ENCODE peak calls at places on chromosomes 3 and 15, in four cellular contexts. L is H9, M is neuronal stem cell, Z is IMR-90. U is an unnamed sample.

GRCh38 chr3:114527036-114527644 is 233.3 kb downstream of the TIGIT start:
- DNase-seq in L (no peak), M (no peak), Z (peak; percentile 22), U (no peak)

GRCh38 chr3:113157408-113157980 is 53.9 kb upstream of the BOC start:
- DNase-seq in L (no peak), M (no peak), Z (no peak), U (peak; percentile 67)

GRCh38 chr3:109137766-109138165 is 1.2 kb downstream of the C3orf85 start:
- DNase-seq in L (no peak), M (no peak), Z (no peak), U (no peak)

GRCh38 chr15:22811640-22812039 is 25.2 kb downstream of the NIPA1 start:
- DNase-seq in L (peak; percentile 64), M (no peak), Z (peak; percentile 12), U (peak; percentile 37)

GRCh38 chr3:34419801-34420200 is 621.4 kb downstream of the PDCD6IP start:
- DNase-seq in L (peak; percentile 28), M (peak; percentile 41), Z (no peak), U (no peak)

GRCh38 chr3:23518441-23518840 is 287.3 kb upstream of the UBE2E1 start:
- DNase-seq in L (no peak), M (no peak), Z (no peak), U (peak; percentile 29)

GRCh38 chr3:28971156-28971555 is 309.7 kb upstream of the RBMS3 start:
- DNase-seq in L (no peak), M (no peak), Z (no peak), U (no peak)

GRCh38 chr3:156681003-156681402 is 6.6 kb downstream of the TIPARP start:
- DNase-seq in L (peak; percentile 46), M (peak; percentile 18), Z (peak; percentile 83), U (peak; percentile 98)

GRCh38 chr15:77696006-77696631 is 63.4 kb upstream of the LINGO1 start:
- DNase-seq in L (no peak), M (no peak), Z (no peak), U (no peak)

GRCh38 chr3:120177151-120177550 is 82.9 kb upstream of the GSK3B start:
- DNase-seq in L (peak; percentile 50), M (no peak), Z (peak; percentile 81), U (peak; percentile 85)

GRCh38 chr3:178823140-178823539 is 248.5 kb downstream of the ZMAT3 start:
- DNase-seq in L (no peak), M (no peak), Z (no peak), U (no peak)

GRCh38 chr3:188901126-188901525 is 270.6 kb upstream of the TPRG1 start:
- DNase-seq in L (no peak), M (no peak), Z (peak; percentile 66), U (peak; percentile 56)

GRCh38 chr3:194522579-194523046 is 35.8 kb upstream of the ATP13A3 start:
- DNase-seq in L (no peak), M (no peak), Z (peak; percentile 45), U (peak; percentile 25)

GRCh38 chr3:55246016-55246415 is 241.1 kb downstream of the WNT5A start:
- DNase-seq in L (no peak), M (no peak), Z (peak; percentile 38), U (no peak)

GRCh38 chr15:20356444-20357138 is 185.0 kb downstream of the GOLGA6L6 start:
- DNase-seq in L (peak; percentile 60), M (peak; percentile 35), Z (no peak), U (peak; percentile 41)

GRCh38 chr15:95446854-95447253 is 883.6 kb upstream of the NR2F2 start:
- DNase-seq in L (no peak), M (no peak), Z (no peak), U (no peak)

GRCh38 chr3:194046995-194047681 is 88.8 kb upstream of the HES1 start:
- DNase-seq in L (no peak), M (no peak), Z (no peak), U (peak; percentile 41)

GRCh38 chr15:66770518-66771350 is 68.7 kb downstream of the SMAD6 start:
- DNase-seq in L (no peak), M (peak; percentile 38), Z (no peak), U (no peak)

GRCh38 chr3:134803051-134803505 is 8.0 kb downstream of the EPHB1 start:
- DNase-seq in L (no peak), M (no peak), Z (no peak), U (no peak)

GRCh38 chr3:127043041-127043641 is 60.2 kb downstream of the PLXNA1 start:
- DNase-seq in L (peak; percentile 62), M (no peak), Z (no peak), U (no peak)

GRCh38 chr15:34018021-34018645 is 20.9 kb downstream of the AVEN start:
- DNase-seq in L (no peak), M (no peak), Z (no peak), U (no peak)

GRCh38 chr3:43378066-43378935 is 92.0 kb downstream of the SNRK start:
- DNase-seq in L (peak; percentile 67), M (no peak), Z (peak; percentile 38), U (peak; percentile 43)

GRCh38 chr15:60324706-60325438 is 72.9 kb downstream of the ANXA2 start:
- DNase-seq in L (no peak), M (no peak), Z (no peak), U (no peak)

GRCh38 chr3:57094011-57094535 is 33.6 kb downstream of the SPATA12 start:
- DNase-seq in L (no peak), M (no peak), Z (no peak), U (no peak)

GRCh38 chr3:49019941-49020334 is 1.6 kb upstream of the DALRD3 start:
- DNase-seq in L (no peak), M (no peak), Z (no peak), U (peak; percentile 47)

GRCh38 chr3:172106989-172107388 is 67.6 kb downstream of the FNDC3B start:
- DNase-seq in L (no peak), M (no peak), Z (no peak), U (no peak)

GRCh38 chr3:98763814-98764691 is 913 bp downstream of the ST3GAL6 start:
- DNase-seq in L (no peak), M (no peak), Z (no peak), U (peak; percentile 75)

GRCh38 chr15:44738340-44738984 is 2.1 kb downstream of the TRIM69 start:
- DNase-seq in L (no peak), M (peak; percentile 20), Z (peak; percentile 65), U (peak; percentile 74)

GRCh38 chr3:139538733-139539132 is 809 bp downstream of the RBP1 start:
- DNase-seq in L (peak; percentile 44), M (no peak), Z (peak; percentile 53), U (peak; percentile 38)

GRCh38 chr3:46442591-46443530 is 21.8 kb downstream of the LTF start:
- DNase-seq in L (no peak), M (peak; percentile 21), Z (no peak), U (peak; percentile 47)

GRCh38 chr3:53938645-53939044 is 47.0 kb upstream of the SELENOK start:
- DNase-seq in L (peak; percentile 44), M (peak; percentile 39), Z (peak; percentile 52), U (peak; percentile 46)

GRCh38 chr15:34818531-34818930 is 23.2 kb upstream of the ACTC1 start:
- DNase-seq in L (no peak), M (no peak), Z (peak; percentile 75), U (peak; percentile 6)

DNA sequence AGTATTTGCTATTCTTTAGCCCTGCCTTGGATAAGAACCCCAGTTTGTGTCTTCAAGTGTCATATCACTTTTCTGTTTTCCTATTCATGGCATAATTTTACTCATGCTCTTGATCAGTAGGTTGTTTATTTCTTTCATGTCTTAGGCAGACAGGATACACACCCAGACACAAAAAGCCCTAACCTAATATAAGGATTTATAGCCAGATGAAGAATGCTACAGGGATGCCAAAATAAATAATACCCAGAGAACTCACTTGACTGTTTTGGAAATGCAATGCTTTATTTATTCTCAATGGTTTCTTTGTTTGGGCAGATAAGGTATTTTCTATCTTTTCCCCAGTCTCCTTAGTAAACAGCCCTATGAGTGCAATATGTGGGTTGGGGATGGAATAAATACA is 423.9 kb upstream of the PDZRN3 start:
- DNase-seq in L (no peak), M (no peak), Z (no peak), U (no peak)
- H3K4me1 ChIP-seq in L (no peaks in the 10 kb centered on the region), M (no peaks in the 10 kb centered on the region), Z (no peaks in the 10 kb centered on the region), U (no peaks in the 10 kb centered on the region)

GRCh38 chr3:73549071-73549600 is 75.6 kb downstream of the PDZRN3 start:
- DNase-seq in L (no peak), M (no peak), Z (no peak), U (no peak)

GRCh38 chr3:73550011-73550410 is 74.7 kb downstream of the PDZRN3 start:
- DNase-seq in L (no peak), M (no peak), Z (no peak), U (no peak)

GRCh38 chr3:73556520-73557371 is 68.0 kb downstream of the PDZRN3 start:
- DNase-seq in L (peak; percentile 55), M (no peak), Z (peak; percentile 22), U (no peak)

GRCh38 chr3:73547427-73548036 is 77.2 kb downstream of the PDZRN3 start:
- DNase-seq in L (no peak), M (no peak), Z (peak; percentile 94), U (peak; percentile 73)

DNA sequence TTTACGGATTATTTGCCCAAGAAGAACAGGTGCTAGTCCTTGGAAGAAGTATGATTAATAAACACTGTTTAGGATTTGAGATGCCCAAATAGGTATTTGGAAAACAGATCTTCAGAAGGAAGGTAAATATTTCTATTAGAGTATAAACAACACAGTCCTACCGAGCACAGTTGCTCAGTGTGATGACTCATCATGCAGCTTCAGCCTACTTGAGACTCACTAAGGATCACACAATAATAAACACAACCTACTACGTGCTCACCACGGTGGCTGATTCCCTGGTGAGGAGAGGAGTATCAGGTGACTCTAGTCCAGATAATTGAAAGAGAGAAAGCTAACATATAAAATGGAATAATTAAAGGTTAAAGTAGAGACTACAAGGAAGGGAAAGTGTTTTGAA is 72.0 kb downstream of the PDZRN3 start:
- DNase-seq in L (no peak), M (no peak), Z (peak; percentile 88), U (peak; percentile 84)
- H4K91ac ChIP-seq in L (no peak overlapping the region), M (no peak overlapping the region), Z (no peak overlapping the region), U (no peak overlapping the region)

GRCh38 chr3:69097407-69098086 is 12.8 kb downstream of the ARL6IP5 start:
- DNase-seq in L (no peak), M (no peak), Z (no peak), U (no peak)

GRCh38 chr3:69095636-69096035 is 10.9 kb downstream of the ARL6IP5 start:
- DNase-seq in L (no peak), M (no peak), Z (no peak), U (peak; percentile 64)

GRCh38 chr3:69094467-69095205 is 9.9 kb downstream of the ARL6IP5 start:
- DNase-seq in L (no peak), M (no peak), Z (peak; percentile 48), U (no peak)

GRCh38 chr3:69099576-69099975 is 14.8 kb downstream of the ARL6IP5 start:
- DNase-seq in L (no peak), M (no peak), Z (no peak), U (no peak)

DNA sequence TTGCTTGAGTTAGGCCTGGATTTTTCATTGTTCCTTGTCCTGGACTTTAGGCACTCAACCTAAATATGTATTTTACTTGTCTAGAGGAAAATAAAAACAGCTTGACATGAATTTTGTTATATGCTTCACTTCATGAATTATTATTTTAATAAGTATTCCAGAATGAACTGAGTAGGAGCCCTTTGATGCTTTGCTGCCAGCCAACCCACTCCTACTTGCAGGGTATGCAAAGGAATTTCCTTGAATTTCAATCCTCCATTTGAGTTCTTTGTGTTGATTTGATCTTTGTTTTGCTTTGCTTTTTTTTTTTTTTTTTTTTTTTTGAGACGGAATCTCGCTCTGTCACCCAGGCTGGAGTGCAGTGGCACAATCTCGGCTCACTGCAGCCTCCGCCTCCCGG is 11.6 kb downstream of the ARL6IP5 start:
- DNase-seq in L (no peak), M (no peak), Z (no peak), U (no peak)
- H3K4me1 ChIP-seq in L (peaks cover 9% of the 10 kb centered on the region), M (peaks cover 5% of the 10 kb centered on the region), Z (peaks cover 10% of the 10 kb centered on the region), U (peaks cover 11% of the 10 kb centered on the region)

GRCh38 chr3:131326307-131326706 is 55.3 kb upstream of the NUDT16 start:
- DNase-seq in L (no peak), M (no peak), Z (no peak), U (no peak)

GRCh38 chr3:131328739-131329138 is 52.8 kb upstream of the NUDT16 start:
- DNase-seq in L (no peak), M (no peak), Z (no peak), U (no peak)

GRCh38 chr3:131329774-131330173 is 51.8 kb upstream of the NUDT16 start:
- DNase-seq in L (no peak), M (no peak), Z (no peak), U (no peak)
- H4K91ac ChIP-seq in L (no peak overlapping the region), M (no peak overlapping the region), Z (no peak overlapping the region), U (no peak overlapping the region)

U was measured in mesenchymal stem cell.